ENCODE peak calls at places on chromosomes 13 and 19, in five cellular contexts. F, C, M, B and O are unnamed samples. For H3K4me1, the result is how much of the 10 kb centered on the place peaks cover.

GRCh38 chr19:3095375-3096191 is 1.4 kb downstream of the GNA11 start:
- DNase-seq in F (peak), C (peak), M (peak), B (no peak), O (peak)

GRCh38 chr19:16026756-16027155 is 49.5 kb upstream of the TPM4 start:
- DNase-seq in F (no peak), C (no peak), M (no peak), B (no peak), O (no peak)

GRCh38 chr13:99322297-99323103 is 15.3 kb upstream of the GPR183 start:
- DNase-seq in F (peak), C (peak), M (peak), B (no peak), O (no peak)

GRCh38 chr19:29467824-29468401 is 57.9 kb upstream of the VSTM2B start:
- DNase-seq in F (peak), C (peak), M (no peak), B (peak), O (peak)

GRCh38 chr13:28043224-28043623 is 54.7 kb upstream of the URAD start:
- DNase-seq in F (no peak), C (no peak), M (no peak), B (no peak), O (no peak)

GRCh38 chr13:72638059-72638815 is 89.2 kb downstream of the MZT1 start:
- DNase-seq in F (peak), C (peak), M (no peak), B (no peak), O (no peak)

GRCh38 chr13:26591672-26592071 is 34.2 kb downstream of the WASF3 start:
- DNase-seq in F (no peak), C (no peak), M (no peak), B (no peak), O (no peak)

GRCh38 chr19:30584121-30584520 is 211.9 kb downstream of the ZNF536 start:
- DNase-seq in F (no peak), C (no peak), M (no peak), B (no peak), O (no peak)

GRCh38 chr19:4432918-4433506 is 24.6 kb downstream of the UBXN6 start:
- DNase-seq in F (no peak), C (no peak), M (no peak), B (no peak), O (no peak)

GRCh38 chr19:51808333-51808986 is 13.5 kb downstream of the FPR3 start:
- DNase-seq in F (peak), C (peak), M (no peak), B (peak), O (no peak)

GRCh38 chr19:7395360-7395781 is 46.6 kb downstream of the ARHGEF18 start:
- DNase-seq in F (peak), C (no peak), M (no peak), B (no peak), O (peak)

GRCh38 chr13:37134411-37135041 is 29.1 kb upstream of the CSNK1A1L start:
- DNase-seq in F (no peak), C (peak), M (no peak), B (peak), O (no peak)

GRCh38 chr13:41811588-41812021 is 149.3 kb downstream of the VWA8 start:
- DNase-seq in F (peak), C (peak), M (no peak), B (no peak), O (no peak)

GRCh38 chr19:55660991-55661390 is 6.2 kb downstream of the U2AF2 start:
- DNase-seq in F (no peak), C (no peak), M (no peak), B (no peak), O (no peak)

GRCh38 chr13:30466841-30467252 is 1.1 kb upstream of the HMGB1 start:
- DNase-seq in F (peak), C (no peak), M (no peak), B (peak), O (no peak)

GRCh38 chr19:33436360-33437345 is 63.1 kb downstream of the CEBPG start:
- DNase-seq in F (no peak), C (no peak), M (no peak), B (no peak), O (no peak)

GRCh38 chr13:72696590-72696989 is 30.8 kb downstream of the MZT1 start:
- DNase-seq in F (peak), C (peak), M (no peak), B (peak), O (no peak)

GRCh38 chr19:33386361-33386858 is 12.9 kb downstream of the CEBPG start:
- DNase-seq in F (no peak), C (no peak), M (no peak), B (no peak), O (no peak)

GRCh38 chr13:89490661-89491060 is 1819.5 kb downstream of the SLITRK5 start:
- DNase-seq in F (no peak), C (no peak), M (no peak), B (no peak), O (no peak)

GRCh38 chr13:99484405-99484981 is 16.8 kb upstream of the TM9SF2 start:
- DNase-seq in F (no peak), C (no peak), M (no peak), B (no peak), O (no peak)

GRCh38 chr19:48123907-48124675 is 13.5 kb upstream of the PLA2G4C start:
- DNase-seq in F (peak), C (no peak), M (no peak), B (peak), O (peak)

GRCh38 chr13:45773236-45773635 is 71.1 kb downstream of the CBY2 start:
- DNase-seq in F (no peak), C (no peak), M (no peak), B (no peak), O (no peak)

GRCh38 chr19:45768644-45769053 is 403 bp downstream of the SIX5 start:
- DNase-seq in F (no peak), C (peak), M (peak), B (peak), O (peak)

GRCh38 chr13:25231537-25231936 is 55.8 kb downstream of the MTMR6 start:
- DNase-seq in F (no peak), C (no peak), M (no peak), B (no peak), O (no peak)

GRCh38 chr19:2612619-2613249 is 89.8 kb downstream of the GNG7 start:
- DNase-seq in F (no peak), C (peak), M (no peak), B (no peak), O (no peak)

GRCh38 chr19:34082289-34083077 is 89.8 kb upstream of the LSM14A start:
- DNase-seq in F (no peak), C (peak), M (no peak), B (no peak), O (peak)

GRCh38 chr19:46863818-46864629 is 3.2 kb downstream of the ARHGAP35 start:
- DNase-seq in F (peak), C (no peak), M (no peak), B (peak), O (peak)

DNA sequence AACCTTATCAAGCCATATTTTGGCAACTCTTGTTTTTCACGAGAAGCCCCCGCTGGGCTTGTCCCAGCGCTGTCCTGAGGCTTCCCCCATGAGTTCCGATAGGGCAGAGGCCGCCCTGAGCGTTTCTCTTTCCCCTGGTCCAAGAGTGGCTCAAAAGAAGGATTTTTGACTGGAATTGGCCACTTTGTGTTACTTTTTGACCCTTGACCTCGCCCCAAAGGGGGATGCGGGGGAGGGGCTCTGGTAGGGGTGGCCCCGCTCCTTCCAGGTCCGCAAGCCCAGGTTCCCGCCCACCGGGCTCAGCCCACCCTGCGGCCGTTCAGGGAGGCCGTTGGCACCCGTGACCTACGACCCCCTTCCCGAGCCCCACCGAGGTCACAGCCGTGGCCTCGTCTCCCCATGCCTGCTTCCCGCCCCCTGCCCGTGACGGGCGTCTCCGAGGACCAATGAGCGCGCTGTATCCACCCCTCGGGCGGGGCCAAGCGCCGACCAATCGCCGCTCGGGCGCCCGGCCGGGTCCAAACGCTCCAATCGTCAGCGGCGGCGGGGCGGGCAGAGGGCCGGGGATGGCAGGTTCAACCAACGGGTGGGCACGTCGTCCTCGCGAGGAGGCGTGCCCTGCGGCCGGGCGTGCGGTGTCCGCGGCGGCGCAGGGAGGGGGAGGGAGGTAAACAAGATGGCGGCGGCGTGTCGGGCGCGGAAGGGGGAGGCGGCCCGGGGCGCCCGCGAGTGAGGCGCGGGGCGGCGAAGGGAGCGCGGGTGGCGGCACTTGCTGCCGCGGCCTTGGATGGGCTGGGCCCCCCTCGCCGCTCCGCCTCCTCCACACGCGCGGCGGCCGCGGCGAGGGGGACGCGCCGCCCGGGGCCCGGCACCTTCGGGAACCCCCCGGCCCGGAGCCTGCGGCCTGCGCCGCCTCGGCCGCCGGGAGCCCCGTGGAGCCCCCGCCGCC is at the start of gene STK11:
- DNase-seq in F (peak), C (peak), M (peak), B (peak), O (peak)
- H3K4me1 ChIP-seq in F (under half), C (under half), M (under half), B (under half), O (under half)

GRCh38 chr19:49862411-49863253 is 4.7 kb downstream of the PNKP start:
- DNase-seq in F (no peak), C (no peak), M (no peak), B (peak), O (peak)

GRCh38 chr19:49864890-49865289 is 2.5 kb downstream of the PNKP start:
- DNase-seq in F (no peak), C (no peak), M (no peak), B (no peak), O (no peak)

GRCh38 chr19:49861541-49862410 is 5.6 kb downstream of the PNKP start:
- DNase-seq in F (no peak), C (peak), M (no peak), B (no peak), O (no peak)

GRCh38 chr19:49863254-49863934 is 4.0 kb downstream of the PNKP start:
- DNase-seq in F (no peak), C (no peak), M (no peak), B (no peak), O (no peak)

GRCh38 chr19:49863935-49864320 is 3.4 kb downstream of the PNKP start:
- DNase-seq in F (no peak), C (no peak), M (no peak), B (no peak), O (no peak)
- H3K4me1 ChIP-seq in F (under half), C (under half), M (under half), B (under half), O (under half)

GRCh38 chr13:32039056-32039455 is 7.5 kb downstream of the FRY start:
- DNase-seq in F (no peak), C (peak), M (no peak), B (no peak), O (no peak)

GRCh38 chr13:32036762-32037161 is 5.2 kb downstream of the FRY start:
- DNase-seq in F (no peak), C (no peak), M (no peak), B (no peak), O (no peak)

GRCh38 chr13:32039488-32040013 is 8.0 kb downstream of the FRY start:
- DNase-seq in F (no peak), C (no peak), M (no peak), B (no peak), O (no peak)

GRCh38 chr13:32037471-32037870 is 5.9 kb downstream of the FRY start:
- DNase-seq in F (no peak), C (no peak), M (no peak), B (no peak), O (no peak)

GRCh38 chr13:32038353-32038752 is 6.8 kb downstream of the FRY start:
- DNase-seq in F (no peak), C (peak), M (no peak), B (no peak), O (no peak)
- H3K4me1 ChIP-seq in F (under half), C (under half), M (under half), B (under half), O (under half)

DNA sequence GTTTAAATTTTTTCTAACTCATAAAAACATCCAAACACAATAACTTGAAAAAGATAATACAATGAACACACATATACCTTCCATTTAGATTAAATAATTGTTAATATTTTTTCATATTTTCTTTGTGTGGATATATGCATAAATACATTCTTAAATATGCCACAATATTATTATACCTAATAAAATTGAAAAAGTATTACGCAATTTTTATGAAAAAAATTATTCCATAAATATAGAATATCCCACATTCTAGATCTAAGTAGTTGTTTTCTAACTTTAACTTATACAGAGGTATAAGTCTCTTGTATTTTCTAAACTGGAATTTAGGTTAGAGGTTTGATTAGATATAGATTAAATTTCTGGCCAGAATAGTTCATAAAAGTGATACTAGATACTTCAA is 34.3 kb downstream of the POU4F1 start:
- DNase-seq in F (no peak), C (no peak), M (no peak), B (no peak), O (no peak)
- H3K4me1 ChIP-seq in F (under half), C (under half), M (under half), B (under half), O (under half)

DNA sequence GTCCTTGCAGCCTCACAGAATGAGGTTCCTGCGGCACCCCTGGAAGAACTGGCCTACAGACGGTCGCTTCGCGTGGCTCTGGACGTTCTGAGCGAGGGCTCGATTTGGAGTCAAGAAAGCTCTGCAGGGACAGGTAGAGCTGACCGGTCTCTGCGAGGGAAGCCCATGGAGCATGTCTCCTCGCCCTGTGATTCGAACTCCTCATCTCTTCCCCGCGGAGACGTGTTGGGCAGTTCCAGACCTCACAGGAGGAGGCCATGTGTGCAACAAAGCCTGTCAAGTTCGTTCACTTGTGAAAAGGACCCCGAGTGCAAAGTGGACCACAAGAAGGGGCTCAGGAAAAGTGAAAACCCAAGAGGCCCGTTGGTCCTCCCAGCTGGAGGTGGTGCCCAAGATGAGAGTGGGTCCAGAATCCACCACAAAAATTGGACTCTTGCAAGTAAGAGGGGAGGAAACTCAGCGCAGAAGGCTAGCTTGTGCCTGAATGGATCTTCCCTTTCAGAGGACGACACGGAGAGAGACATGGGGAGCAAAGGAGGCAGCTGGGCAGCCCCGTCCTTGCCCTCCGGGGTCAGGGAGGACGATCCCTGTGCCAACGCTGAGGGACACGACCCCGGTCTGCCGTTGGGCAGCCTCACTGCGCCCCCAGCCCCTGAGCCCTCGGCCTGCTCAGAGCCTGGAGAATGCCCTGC is 23.4 kb upstream of the NDUFS7 start:
- DNase-seq in F (no peak), C (no peak), M (no peak), B (peak), O (no peak)
- H3K4me1 ChIP-seq in F (under half), C (under half), M (under half), B (half or more), O (half or more)

DNA sequence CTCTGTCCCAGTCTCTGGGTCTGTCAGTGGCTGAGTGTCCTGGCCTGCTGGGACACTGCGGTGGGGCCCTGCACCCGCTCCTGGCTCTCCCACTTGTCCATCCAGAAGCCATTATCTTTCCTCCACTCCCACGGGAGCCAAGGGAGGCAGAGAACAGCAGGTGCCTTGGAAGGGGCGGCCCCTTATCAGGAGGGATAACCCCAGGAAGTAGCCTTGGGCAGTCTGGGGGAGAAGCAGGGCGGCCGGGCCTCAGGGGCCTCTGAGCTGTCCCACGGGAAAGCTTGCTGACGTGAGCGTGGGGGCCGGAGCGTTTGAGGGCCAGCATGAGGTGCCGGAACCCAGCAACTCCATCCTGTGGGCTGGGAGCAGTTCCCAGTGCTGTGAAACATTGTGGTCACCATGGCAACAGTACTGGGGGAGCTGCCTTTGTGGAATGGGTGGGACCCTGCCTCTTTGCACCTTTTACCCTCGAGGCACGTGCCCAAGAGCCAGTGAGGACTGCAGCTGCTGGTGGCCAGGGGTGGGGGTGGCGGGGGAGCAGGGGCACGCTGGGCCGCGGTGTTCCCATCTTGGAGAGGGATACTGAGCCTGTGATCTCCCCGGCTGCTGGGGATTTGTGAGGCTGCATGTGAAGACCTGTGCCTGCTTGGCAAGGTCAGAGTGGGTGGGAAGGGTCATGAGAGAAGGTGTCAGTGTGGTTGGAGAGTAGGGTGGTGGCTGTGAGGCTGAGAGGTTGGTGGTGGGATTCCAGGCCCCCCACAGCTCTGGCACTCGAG is 20.9 kb downstream of the KLHL26 start:
- DNase-seq in F (no peak), C (peak), M (no peak), B (peak), O (peak)
- H3K4me1 ChIP-seq in F (under half), C (under half), M (under half), B (under half), O (under half)

GRCh38 chr13:44406617-44407016 is 33.0 kb downstream of the SERP2 start:
- DNase-seq in F (no peak), C (no peak), M (no peak), B (no peak), O (no peak)

GRCh38 chr13:44403720-44404063 is 30.1 kb downstream of the SERP2 start:
- DNase-seq in F (no peak), C (peak), M (no peak), B (no peak), O (no peak)

GRCh38 chr13:44407379-44407778 is 33.8 kb downstream of the SERP2 start:
- DNase-seq in F (no peak), C (no peak), M (no peak), B (no peak), O (no peak)

GRCh38 chr13:44402902-44403719 is 29.5 kb downstream of the SERP2 start:
- DNase-seq in F (peak), C (peak), M (no peak), B (no peak), O (no peak)

GRCh38 chr13:44404261-44405139 is 30.9 kb downstream of the SERP2 start:
- DNase-seq in F (no peak), C (no peak), M (no peak), B (no peak), O (peak)
- H3K4me1 ChIP-seq in F (under half), C (under half), M (under half), B (under half), O (under half)

DNA sequence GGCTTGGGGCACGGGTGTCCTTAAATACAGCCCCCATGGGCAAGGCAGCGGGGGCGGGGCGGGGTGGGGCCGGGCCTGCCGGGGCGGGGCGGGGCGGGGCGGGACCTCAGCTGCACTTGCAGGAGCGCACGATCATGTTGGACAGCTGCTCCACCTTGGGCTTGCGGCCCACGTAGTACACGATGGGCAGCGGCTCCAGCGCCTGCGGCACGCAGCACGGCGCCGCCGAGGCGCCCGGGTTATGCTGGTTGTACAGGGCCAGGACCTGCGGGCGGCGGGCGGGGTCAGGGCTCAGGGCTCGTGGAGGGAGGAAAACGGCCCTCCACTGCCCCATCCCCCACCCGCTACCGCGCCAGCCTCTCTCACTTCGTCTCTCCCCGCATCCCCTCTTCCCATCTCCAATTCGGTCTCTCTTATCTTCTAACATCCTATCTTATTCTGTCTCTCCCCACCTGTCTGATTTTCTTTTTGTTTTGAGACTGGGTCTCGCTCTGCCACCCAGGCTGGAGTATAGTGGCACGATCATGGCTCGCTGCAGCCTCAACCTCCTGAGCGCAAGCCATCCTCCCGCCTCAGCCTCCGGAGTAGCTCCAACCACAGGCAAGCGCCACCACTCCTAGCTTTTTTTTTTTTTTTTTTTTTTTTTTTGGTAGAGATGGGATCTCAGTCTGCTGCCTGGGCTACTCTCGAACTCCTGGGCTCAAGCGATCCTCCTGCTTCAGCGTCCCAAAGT is 21.1 kb downstream of the CCDC97 start:
- DNase-seq in F (no peak), C (peak), M (no peak), B (no peak), O (no peak)
- H3K4me1 ChIP-seq in F (under half), C (under half), M (half or more), B (under half), O (under half)